ENCODE peak calls at places on chromosomes 16 and 17, in seven cellular contexts. M is fibroblast of mammary gland, R is astrocyte of the cerebellum, Z is AG04450, V is HepG2, W is fibroblast of the aortic adventitia, O is left ventricle myocardium inferior. G is an unnamed sample.

GRCh38 chr16:86929149-86929871 is 351.0 kb downstream of the FOXL1 start:
- DNase-seq in M (peak), R (peak), Z (peak), V (no peak), W (peak), O (peak), G (peak)

GRCh38 chr17:1365445-1366039 is 34.5 kb downstream of the YWHAE start:
- DNase-seq in M (peak), R (peak), Z (peak), V (peak), W (peak), O (no peak), G (peak)

GRCh38 chr16:27232061-27232841 is 28.9 kb downstream of the KDM8 start:
- DNase-seq in M (no peak), R (no peak), Z (no peak), V (no peak), W (no peak), O (no peak), G (no peak)

GRCh38 chr17:44348234-44348987 is 3.3 kb downstream of the GRN start:
- DNase-seq in M (peak), R (no peak), Z (no peak), V (no peak), W (peak), O (no peak), G (peak)

GRCh38 chr16:88287219-88287618 is 95.5 kb upstream of the ZNF469 start:
- DNase-seq in M (peak), R (no peak), Z (no peak), V (peak), W (peak), O (no peak), G (no peak)

GRCh38 chr16:26787924-26788323 is 278.8 kb upstream of the C16orf82 start:
- DNase-seq in M (no peak), R (no peak), Z (no peak), V (no peak), W (no peak), O (no peak), G (no peak)

GRCh38 chr16:14358697-14359305 is 271.3 kb downstream of the PARN start:
- DNase-seq in M (no peak), R (no peak), Z (no peak), V (no peak), W (no peak), O (no peak), G (no peak)

GRCh38 chr17:58539703-58540102 is 25.3 kb upstream of the MTMR4 start:
- DNase-seq in M (no peak), R (no peak), Z (no peak), V (no peak), W (no peak), O (no peak), G (no peak)

GRCh38 chr17:71472809-71473789 is 647.7 kb upstream of the SOX9 start:
- DNase-seq in M (peak), R (peak), Z (peak), V (peak), W (peak), O (no peak), G (peak)

GRCh38 chr17:2456475-2456874 is 55.2 kb downstream of the METTL16 start:
- DNase-seq in M (no peak), R (no peak), Z (no peak), V (no peak), W (no peak), O (no peak), G (no peak)

GRCh38 chr16:16014329-16015224 is 65.2 kb downstream of the ABCC1 start:
- DNase-seq in M (peak), R (no peak), Z (no peak), V (peak), W (peak), O (peak), G (peak)

GRCh38 chr17:67431210-67432015 is 54.3 kb downstream of the PITPNC1 start:
- DNase-seq in M (peak), R (peak), Z (no peak), V (no peak), W (peak), O (no peak), G (peak)

GRCh38 chr17:61309362-61309761 is 90.3 kb upstream of the TBX2 start:
- DNase-seq in M (no peak), R (no peak), Z (no peak), V (no peak), W (no peak), O (no peak), G (no peak)

GRCh38 chr17:75888484-75888883 is 8.3 kb downstream of the TRIM65 start:
- DNase-seq in M (no peak), R (no peak), Z (no peak), V (no peak), W (no peak), O (no peak), G (no peak)

GRCh38 chr16:15897386-15897785 is 9.0 kb upstream of the CEP20 start:
- DNase-seq in M (no peak), R (no peak), Z (no peak), V (no peak), W (no peak), O (no peak), G (peak)

GRCh38 chr17:50212121-50212843 is 10.9 kb upstream of the COL1A1 start:
- DNase-seq in M (peak), R (no peak), Z (peak), V (no peak), W (peak), O (no peak), G (peak)

GRCh38 chr17:17063546-17064122 is 21.4 kb downstream of the MPRIP start:
- DNase-seq in M (no peak), R (no peak), Z (no peak), V (no peak), W (no peak), O (peak), G (peak)

GRCh38 chr16:529012-529575 is 1.6 kb downstream of the CAPN15 start:
- DNase-seq in M (peak), R (no peak), Z (no peak), V (no peak), W (no peak), O (no peak), G (no peak)

GRCh38 chr16:27424772-27425498 is 23.0 kb downstream of the IL21R start:
- DNase-seq in M (no peak), R (no peak), Z (no peak), V (no peak), W (no peak), O (no peak), G (no peak)

GRCh38 chr17:76937238-76937637 is 69.0 kb downstream of the MGAT5B start:
- DNase-seq in M (no peak), R (no peak), Z (no peak), V (no peak), W (no peak), O (no peak), G (no peak)

GRCh38 chr17:16398270-16399267 is 16.8 kb upstream of the TRPV2 start:
- DNase-seq in M (no peak), R (no peak), Z (no peak), V (peak), W (no peak), O (no peak), G (no peak)

GRCh38 chr16:68416057-68417046 is 32.0 kb downstream of the SMPD3 start:
- DNase-seq in M (no peak), R (no peak), Z (no peak), V (no peak), W (no peak), O (no peak), G (no peak)

GRCh38 chr17:42132941-42133340 is 10.3 kb downstream of the HSPB9 start:
- DNase-seq in M (peak), R (peak), Z (no peak), V (no peak), W (peak), O (peak), G (peak)

GRCh38 chr17:5788266-5788900 is 204.1 kb upstream of the NLRP1 start:
- DNase-seq in M (peak), R (no peak), Z (no peak), V (no peak), W (peak), O (no peak), G (no peak)

GRCh38 chr17:73998246-73999220 is 204.9 kb upstream of the RPL38 start:
- DNase-seq in M (peak), R (no peak), Z (no peak), V (peak), W (no peak), O (peak), G (no peak)

GRCh38 chr16:52191533-52192134 is 355.3 kb downstream of the TOX3 start:
- DNase-seq in M (peak), R (peak), Z (peak), V (peak), W (peak), O (peak), G (peak)

GRCh38 chr16:56206951-56207350 is 15.7 kb downstream of the GNAO1 start:
- DNase-seq in M (no peak), R (no peak), Z (no peak), V (no peak), W (no peak), O (no peak), G (no peak)

GRCh38 chr17:73497721-73498120 is 146.5 kb downstream of the SDK2 start:
- DNase-seq in M (no peak), R (no peak), Z (no peak), V (no peak), W (no peak), O (no peak), G (no peak)

GRCh38 chr17:82280537-82280936 is 7.0 kb upstream of the CSNK1D start:
- DNase-seq in M (no peak), R (no peak), Z (no peak), V (no peak), W (no peak), O (no peak), G (no peak)

GRCh38 chr17:11899494-11899893 is 97.8 kb downstream of the ZNF18 start:
- DNase-seq in M (no peak), R (no peak), Z (no peak), V (no peak), W (no peak), O (no peak), G (no peak)

GRCh38 chr16:27268376-27269299 is at the start of gene NSMCE1:
- DNase-seq in M (peak), R (peak), Z (peak), V (peak), W (peak), O (peak), G (peak)

GRCh38 chr17:18859256-18859655 is 1.3 kb downstream of the PRPSAP2 start:
- DNase-seq in M (peak), R (no peak), Z (no peak), V (peak), W (peak), O (no peak), G (peak)

GRCh38 chr16:11487289-11487688 is 99.4 kb downstream of the LITAF start:
- DNase-seq in M (no peak), R (no peak), Z (no peak), V (no peak), W (no peak), O (no peak), G (no peak)

GRCh38 chr17:75850928-75851692 is 4.0 kb downstream of the WBP2 start:
- DNase-seq in M (no peak), R (no peak), Z (no peak), V (no peak), W (no peak), O (no peak), G (no peak)

DNA sequence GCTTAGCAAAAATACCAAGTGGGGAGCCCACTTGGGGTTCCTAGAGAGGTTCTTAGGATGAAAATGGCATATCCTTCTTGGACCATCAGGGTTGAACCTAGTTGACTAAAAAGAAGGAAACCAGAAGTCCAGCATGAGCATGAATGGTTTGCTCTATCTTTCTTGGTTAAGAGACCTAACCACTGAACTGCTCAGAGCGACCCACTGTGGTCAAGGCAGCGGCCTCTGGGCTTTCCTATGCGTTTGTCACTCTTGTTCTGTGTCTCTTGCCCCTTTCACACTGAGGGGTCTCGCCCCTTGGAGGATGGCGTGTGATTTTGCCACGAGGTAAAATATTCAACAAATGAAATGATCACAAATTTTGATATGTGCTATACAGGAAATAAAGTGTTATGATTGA is 526 bp upstream of the BORCS6 start:
- DNase-seq in M (no peak), R (no peak), Z (no peak), V (no peak), W (no peak), O (no peak), G (no peak)
- H3K4me3 ChIP-seq in M (peak), R (peak), Z (peak), V (peak), W (peak), O (peak), G (peak)

GRCh38 chr17:20735796-20736195 is 156.3 kb downstream of the CDRT15L2 start:
- DNase-seq in M (no peak), R (no peak), Z (no peak), V (no peak), W (no peak), O (no peak), G (no peak)
- TF ChIP-seq CTCF in M (no peak), R (no peak), Z (no peak), V (no peak), W (no peak), O (no peak), G (no peak)

GRCh38 chr16:58507963-58508670 is 7.2 kb upstream of the SETD6 start:
- DNase-seq in M (no peak), R (no peak), Z (no peak), V (no peak), W (no peak), O (no peak), G (no peak)
- H3K4me3 ChIP-seq in M (no peak), R (no peak), Z (no peak), V (no peak), W (no peak), O (no peak), G (no peak)

GRCh38 chr17:62987136-62987535 is 21.1 kb downstream of the TANC2 start:
- DNase-seq in M (no peak), R (no peak), Z (no peak), V (no peak), W (no peak), O (no peak), G (no peak)
- TF ChIP-seq CTCF in M (peak), R (peak), Z (peak), V (peak), W (no peak), O (no peak), G (peak)

GRCh38 chr17:31390748-31391495 is 553 bp upstream of the RAB11FIP4 start:
- DNase-seq in M (no peak), R (no peak), Z (no peak), V (no peak), W (no peak), O (no peak), G (no peak)

GRCh38 chr17:31392856-31393748 is 1.6 kb downstream of the RAB11FIP4 start:
- DNase-seq in M (no peak), R (no peak), Z (no peak), V (no peak), W (no peak), O (no peak), G (no peak)

GRCh38 chr17:31393749-31394146 is 2.3 kb downstream of the RAB11FIP4 start:
- DNase-seq in M (no peak), R (no peak), Z (no peak), V (no peak), W (no peak), O (no peak), G (no peak)

GRCh38 chr17:31391496-31391949 is at the start of gene RAB11FIP4:
- DNase-seq in M (no peak), R (no peak), Z (no peak), V (no peak), W (no peak), O (no peak), G (no peak)

GRCh38 chr17:31392002-31392855 is 754 bp downstream of the RAB11FIP4 start:
- DNase-seq in M (no peak), R (no peak), Z (no peak), V (no peak), W (no peak), O (no peak), G (no peak)
- H3K4me3 ChIP-seq in M (no peak), R (peak), Z (peak), V (no peak), W (peak), O (peak), G (no peak)

DNA sequence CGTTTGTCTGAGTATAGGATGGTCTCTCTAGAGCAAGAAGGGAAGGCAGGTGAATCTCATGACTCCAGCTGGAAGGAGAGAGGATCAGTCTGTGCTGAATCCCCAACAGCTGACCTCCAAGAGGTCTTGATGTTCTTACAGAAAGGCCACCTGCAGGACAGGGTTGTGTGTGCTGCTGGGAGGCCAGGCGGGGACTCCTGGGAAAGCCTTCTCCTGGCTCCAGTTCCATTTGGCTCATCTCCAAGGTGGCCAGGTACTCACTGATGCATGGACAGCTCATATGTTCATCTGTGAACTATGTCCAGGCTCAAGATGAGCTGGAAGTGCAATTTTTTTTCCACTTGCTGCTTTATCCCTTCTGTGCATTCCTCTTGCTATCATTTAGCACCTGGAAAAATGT is 730.2 kb upstream of the RBFOX1 start:
- DNase-seq in M (no peak), R (no peak), Z (no peak), V (no peak), W (no peak), O (no peak), G (no peak)
- TF ChIP-seq CTCF in M (no peak), R (no peak), Z (no peak), V (no peak), W (no peak), O (no peak), G (no peak)

GRCh38 chr17:80783461-80783860 is 208.2 kb upstream of the CHMP6 start:
- DNase-seq in M (peak), R (no peak), Z (no peak), V (no peak), W (peak), O (no peak), G (peak)

GRCh38 chr17:80781188-80781577 is 210.5 kb upstream of the CHMP6 start:
- DNase-seq in M (no peak), R (no peak), Z (no peak), V (no peak), W (no peak), O (no peak), G (no peak)

GRCh38 chr17:80782536-80783427 is 208.9 kb upstream of the CHMP6 start:
- DNase-seq in M (no peak), R (no peak), Z (no peak), V (no peak), W (no peak), O (no peak), G (peak)

GRCh38 chr17:80780381-80781187 is 211.1 kb upstream of the CHMP6 start:
- DNase-seq in M (peak), R (no peak), Z (no peak), V (no peak), W (no peak), O (no peak), G (no peak)

GRCh38 chr17:80781851-80782277 is 209.8 kb upstream of the CHMP6 start:
- DNase-seq in M (no peak), R (no peak), Z (no peak), V (no peak), W (no peak), O (no peak), G (no peak)
- H3K4me3 ChIP-seq in M (no peak), R (no peak), Z (no peak), V (no peak), W (no peak), O (no peak), G (no peak)

GRCh38 chr17:68461122-68461539 is 3.8 kb upstream of the WIPI1 start:
- DNase-seq in M (no peak), R (no peak), Z (no peak), V (no peak), W (peak), O (no peak), G (peak)

GRCh38 chr17:68460715-68461114 is 3.4 kb upstream of the WIPI1 start:
- DNase-seq in M (no peak), R (no peak), Z (no peak), V (no peak), W (peak), O (no peak), G (no peak)

GRCh38 chr17:68462381-68463210 is 5.3 kb upstream of the WIPI1 start:
- DNase-seq in M (peak), R (peak), Z (peak), V (peak), W (peak), O (peak), G (peak)

GRCh38 chr17:68461589-68461988 is 4.3 kb upstream of the WIPI1 start:
- DNase-seq in M (no peak), R (no peak), Z (no peak), V (no peak), W (no peak), O (no peak), G (no peak)

DNA sequence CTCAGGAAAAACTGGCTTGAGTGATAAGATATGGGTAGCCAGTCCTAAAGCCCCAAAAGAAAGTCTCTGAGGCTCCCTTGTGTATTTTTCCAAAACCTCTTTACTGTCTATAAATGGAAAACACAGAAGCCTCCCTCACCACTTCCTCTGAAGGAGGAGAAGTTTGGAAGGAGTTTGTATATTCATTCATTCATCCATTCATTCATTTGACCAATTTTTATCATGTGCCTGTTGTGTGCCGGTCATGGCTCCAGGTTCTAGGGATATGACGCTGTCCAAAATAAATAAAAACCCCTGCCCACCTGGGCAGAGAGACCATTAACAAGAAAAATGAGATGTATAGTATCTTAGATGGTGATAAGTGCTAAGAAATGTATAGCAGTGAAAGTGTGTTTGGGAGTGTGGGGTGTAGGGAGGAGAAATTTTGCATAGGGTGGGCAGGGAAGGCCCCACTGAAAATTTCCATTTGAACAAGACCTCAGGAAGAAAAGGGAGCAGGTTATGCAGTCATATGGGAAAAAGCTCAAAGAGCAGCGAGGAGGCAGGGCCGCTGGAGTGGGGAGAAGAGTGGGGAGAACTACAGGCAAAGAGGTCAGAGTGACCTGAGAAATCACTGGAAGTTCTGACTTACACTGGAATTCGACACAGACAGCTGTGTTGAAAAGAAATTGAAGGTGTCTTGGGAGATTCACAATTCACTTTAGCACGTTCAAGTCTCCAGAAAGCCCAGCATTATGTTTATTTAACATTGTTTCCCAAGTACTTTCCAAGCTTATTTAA is 6.1 kb upstream of the WIPI1 start:
- DNase-seq in M (no peak), R (no peak), Z (no peak), V (no peak), W (no peak), O (no peak), G (no peak)
- TF ChIP-seq CTCF in M (no peak), R (no peak), Z (no peak), V (no peak), W (peak), O (peak), G (no peak)